ENCODE peak calls at places on chromosomes 16 and 17, in five cellular contexts. P is breast epithelium, Q is NCI-H1092 treated with DMSO at 0.1 percent for 48 hours, W is left lobe of liver, Y is GM19239. Z is an unnamed sample.

GRCh38 chr16:61887903-61888302 is 148.3 kb downstream of the CDH8 start:
- DNase-seq in W (no peak), Y (no peak), P (no peak), Q (no peak), Z (no peak)

GRCh38 chr17:43079578-43080302 is 45.4 kb downstream of the BRCA1 start:
- DNase-seq in P (no peak), Y (no peak), Q (no peak), W (no peak), Z (no peak)

GRCh38 chr16:84607694-84608093 is 10.2 kb downstream of the COTL1 start:
- DNase-seq in Y (peak), Q (no peak), W (no peak), P (no peak), Z (no peak)

GRCh38 chr17:65797809-65798208 is 236.4 kb upstream of the AXIN2 start:
- DNase-seq in W (no peak), Q (no peak), P (no peak), Y (no peak), Z (peak)

GRCh38 chr17:4935650-4936049 is 3.6 kb downstream of the GP1BA start:
- DNase-seq in Q (no peak), W (no peak), Y (no peak), P (no peak), Z (no peak)

GRCh38 chr16:65867276-65867990 is 499.1 kb upstream of the CDH5 start:
- DNase-seq in P (no peak), Q (no peak), W (no peak), Y (no peak), Z (no peak)

GRCh38 chr17:41844971-41845370 is 7.3 kb downstream of the KLHL10 start:
- DNase-seq in P (no peak), Q (no peak), Y (no peak), W (no peak), Z (no peak)

GRCh38 chr17:74649909-74650308 is 26.4 kb upstream of the CD300E start:
- DNase-seq in W (no peak), Q (no peak), P (no peak), Y (no peak), Z (no peak)

Z was measured in NCI-H69.